ENCODE peak calls at places on chromosomes 11 and 22, in seven cellular contexts. A is NCI-H2171 treated with DMSO at 0.1 percent for 48 hours; G is progenitor cell of endocrine pancreas; V is activated gamma-delta T cell; I is COR-L47; S is T-helper 9 cell; N is activated CD4-positive, alpha-beta T cell treated with anti-CD3 and anti-CD28 coated beads for 24 hours. E is an unnamed sample.

GRCh38 chr11:61111786-61112517 is 9.7 kb downstream of the CD5 start:
- DNase-seq in G (no peak), A (no peak), I (no peak), S (peak; percentile 40), V (no peak), N (no peak), E (no peak)

GRCh38 chr11:126327280-126328000 is 23.6 kb downstream of the DCPS start:
- DNase-seq in V (no peak), S (no peak), G (no peak), I (no peak), A (no peak), N (no peak), E (no peak)

GRCh38 chr11:123509737-123510578 is 79.9 kb downstream of the GRAMD1B start:
- DNase-seq in A (peak; percentile 73), I (no peak), N (no peak), S (no peak), G (no peak), V (no peak), E (no peak)

GRCh38 chr11:131985769-131986393 is 615.5 kb downstream of the NTM start:
- DNase-seq in I (no peak), V (no peak), S (no peak), N (no peak), G (no peak), A (no peak), E (no peak)

GRCh38 chr11:57805780-57806179 is 44.2 kb downstream of the CTNND1 start:
- DNase-seq in I (no peak), V (no peak), S (no peak), N (no peak), G (no peak), A (no peak), E (no peak)

GRCh38 chr11:120605469-120605868 is 93.9 kb downstream of the GRIK4 start:
- DNase-seq in N (no peak), G (no peak), V (no peak), S (no peak), A (no peak), I (no peak), E (no peak)

GRCh38 chr22:40533712-40534378 is 102.7 kb downstream of the MRTFA start:
- DNase-seq in V (no peak), A (no peak), G (no peak), I (no peak), N (peak; percentile 31), S (peak; percentile 13), E (no peak)

GRCh38 chr11:20131744-20132666 is 28.3 kb downstream of the DBX1 start:
- DNase-seq in A (no peak), I (peak; percentile 21), V (no peak), S (peak; percentile 37), G (peak; percentile 44), N (no peak), E (no peak)

GRCh38 chr11:6557063-6557462 is 46.4 kb downstream of the RRP8 start:
- DNase-seq in I (no peak), N (no peak), A (no peak), V (no peak), S (no peak), G (no peak), E (no peak)

GRCh38 chr22:47692811-47693210 is 930.4 kb downstream of the TBC1D22A start:
- DNase-seq in I (no peak), V (no peak), A (peak; percentile 57), N (no peak), G (no peak), S (no peak), E (no peak)

GRCh38 chr22:45552017-45552411 is 49.3 kb downstream of the FBLN1 start:
- DNase-seq in V (no peak), I (no peak), A (no peak), N (no peak), G (no peak), S (no peak), E (no peak)

GRCh38 chr11:101470414-101470813 is 113.4 kb downstream of the TRPC6 start:
- DNase-seq in N (no peak), V (no peak), G (no peak), I (no peak), S (no peak), A (no peak), E (no peak)

GRCh38 chr11:47392546-47393162 is 14.3 kb upstream of the SPI1 start:
- DNase-seq in G (no peak), I (no peak), V (no peak), N (no peak), A (no peak), S (no peak), E (no peak)

GRCh38 chr22:38347944-38348750 is 30.9 kb upstream of the CSNK1E start:
- DNase-seq in V (no peak), I (no peak), N (no peak), G (no peak), S (no peak), A (no peak), E (no peak)

GRCh38 chr11:73318501-73319011 is 10.5 kb downstream of the ARHGEF17 start:
- DNase-seq in I (no peak), S (no peak), A (no peak), G (no peak), N (no peak), V (no peak), E (no peak)